ENCODE peak calls at places on chromosomes 12 and 14, in nine cellular contexts. P is thyroid gland, W is sigmoid colon, D is adrenal gland, Y is A549, O is testis, Q is uterus, N is heart left ventricle, A is stomach. J is an unnamed sample.
A peak's percentile ranks its signal among the peaks of the same experiment; 100 is the strongest.

GRCh38 chr12:70507442-70507841 is 129.8 kb downstream of the PTPRB start:
- DNase-seq in O (no peak), A (no peak), D (no peak), N (no peak), Y (no peak), Q (no peak), P (no peak), W (no peak), J (no peak)

GRCh38 chr14:50343424-50343823 is 31.3 kb downstream of the DMAC2L start:
- DNase-seq in P (no peak), W (no peak), N (no peak), O (no peak), Y (no peak), Q (no peak), D (no peak), A (no peak), J (no peak)

GRCh38 chr12:20188930-20189653 is 179.2 kb upstream of the PDE3A start:
- DNase-seq in P (no peak), O (no peak), D (no peak), W (no peak), N (no peak), Y (no peak), A (no peak), Q (no peak), J (no peak)

GRCh38 chr14:33369972-33370371 is 431.3 kb downstream of the NPAS3 start:
- DNase-seq in N (no peak), P (no peak), D (no peak), Y (no peak), Q (no peak), A (no peak), W (no peak), O (no peak), J (no peak)

GRCh38 chr14:24875203-24875840 is 174.6 kb downstream of the STXBP6 start:
- DNase-seq in Y (no peak), N (no peak), Q (no peak), P (no peak), O (no peak), D (no peak), W (no peak), A (no peak), J (no peak)

GRCh38 chr12:111056618-111057521 is 136.5 kb upstream of the MYL2 start:
- DNase-seq in Y (no peak), P (no peak), Q (no peak), A (no peak), W (peak; percentile 37), O (no peak), N (no peak), D (peak; percentile 46), J (peak; percentile 91)

GRCh38 chr12:39329015-39329414 is 113.9 kb downstream of the KIF21A start:
- DNase-seq in A (no peak), O (no peak), W (no peak), N (no peak), P (no peak), D (no peak), Y (no peak), Q (no peak), J (no peak)

GRCh38 chr12:123660328-123660727 is 10.6 kb upstream of the TCTN2 start:
- DNase-seq in N (no peak), O (no peak), P (no peak), A (no peak), W (no peak), Q (no peak), Y (peak; percentile 67), D (no peak), J (no peak)

GRCh38 chr14:71629765-71630502 is 302.3 kb upstream of the RGS6 start:
- DNase-seq in D (no peak), Y (no peak), A (no peak), O (no peak), P (no peak), N (no peak), Q (no peak), W (no peak), J (no peak)

DNA sequence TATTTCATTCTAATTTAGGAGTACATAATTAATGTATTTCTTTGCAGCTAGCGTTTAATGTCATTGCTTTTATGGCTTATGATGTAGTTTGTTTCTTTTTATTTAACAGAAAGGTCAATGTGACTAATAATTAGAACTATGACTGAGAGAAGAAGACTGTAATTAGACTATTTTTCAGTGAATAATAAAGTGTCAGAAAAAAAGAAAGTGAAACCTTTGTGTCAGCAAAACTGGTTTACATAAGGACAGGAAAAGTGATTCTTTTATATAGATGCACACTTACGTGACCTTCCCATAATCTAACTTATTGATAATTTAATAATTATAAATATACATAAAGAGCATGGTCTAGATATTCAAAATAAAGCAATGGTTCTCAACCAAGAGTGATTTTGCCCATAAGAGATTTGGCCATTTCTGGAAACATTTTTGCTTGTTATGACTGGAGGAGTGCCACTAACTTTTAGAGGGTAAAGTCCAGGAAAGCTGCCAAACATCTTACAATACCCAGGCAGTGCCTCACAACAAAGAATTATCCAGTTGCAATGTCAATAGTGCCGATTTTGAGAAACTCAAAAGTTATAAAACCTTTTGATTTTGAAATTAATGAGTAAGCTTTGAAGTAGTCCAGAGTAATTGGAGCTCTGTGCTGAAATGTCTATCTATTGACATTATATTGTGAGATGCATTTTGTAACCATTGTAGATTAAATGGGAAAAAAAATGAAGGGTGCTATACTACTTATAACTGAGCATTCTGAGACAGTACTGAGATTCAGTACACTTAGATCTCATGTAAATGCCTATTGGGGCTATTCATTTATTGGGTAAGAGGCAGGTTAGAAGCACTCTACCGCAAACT is 227.1 kb downstream of the C12orf50 start:
- DNase-seq in Y (no peak), A (no peak), N (no peak), W (no peak), D (no peak), O (no peak), P (peak; percentile 17), Q (no peak), J (no peak)
- H3K4me3 ChIP-seq in Y (peak overlapping the region; percentile 30), A (no peak overlapping the region), N (no peak overlapping the region), W (no peak overlapping the region), D (no peak overlapping the region), O (no peak overlapping the region), P (no peak overlapping the region), Q (no peak overlapping the region), J (no peak overlapping the region)

GRCh38 chr12:114858388-114859146 is 174.6 kb upstream of the TBX3 start:
- DNase-seq in Y (peak; percentile 28), O (no peak), W (no peak), D (no peak), P (no peak), A (no peak), N (no peak), Q (no peak), J (no peak)
- TF ChIP-seq CTCF in Y (no peak), O (no peak), W (no peak), D (peak; percentile 22), P (peak; percentile 11), A (no peak), N (no peak), Q (no peak), J (no peak)

GRCh38 chr14:92531151-92531873 is 17.7 kb downstream of the RIN3 start:
- DNase-seq in O (no peak), P (peak; percentile 13), N (no peak), A (no peak), W (peak; percentile 63), Q (no peak), D (no peak), Y (no peak), J (peak; percentile 85)
- TF ChIP-seq POLR2A in O (no peak), P (no peak), N (no peak), A (no peak), W (no peak), Q (no peak), D (no peak), Y (no peak), J (peak; percentile 40)

DNA sequence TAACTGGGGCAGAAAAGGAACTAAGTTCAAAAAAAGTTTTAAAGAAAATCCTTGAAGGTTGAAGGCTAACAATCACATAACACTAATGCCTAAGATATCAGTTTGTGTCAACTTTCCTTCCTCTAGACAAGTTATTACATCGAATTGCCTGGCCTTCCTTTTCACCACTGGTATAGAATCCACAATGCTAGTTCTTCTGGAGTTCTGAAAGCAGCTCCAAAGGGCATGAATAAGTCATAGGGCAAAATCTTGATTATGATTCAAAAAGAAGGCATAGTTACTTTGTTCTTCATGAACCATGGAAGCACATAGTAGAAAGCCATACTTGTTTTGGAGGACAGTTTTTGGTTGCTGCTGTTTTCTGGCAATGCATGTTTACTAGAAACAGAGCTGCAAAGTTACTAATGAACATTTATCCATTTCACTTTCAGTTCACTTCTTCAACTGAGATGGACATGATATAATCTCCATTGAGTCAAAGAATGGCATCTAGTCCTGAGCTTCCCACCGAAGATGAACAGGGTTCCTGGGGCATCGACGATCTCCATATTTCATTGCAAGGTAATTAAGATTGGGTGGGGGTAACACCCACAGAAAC is 56.0 kb downstream of the SYNE2 start:
- DNase-seq in O (no peak), D (no peak), Y (no peak), P (no peak), A (no peak), W (no peak), N (no peak), Q (no peak), J (no peak)
- H3K4me3 ChIP-seq in O (no peak overlapping the region), D (no peak overlapping the region), Y (peak overlapping the region; percentile 14), P (no peak overlapping the region), A (peak overlapping the region; percentile 7), W (peak overlapping the region; percentile 12), N (no peak overlapping the region), Q (no peak overlapping the region), J (no peak overlapping the region)

GRCh38 chr14:69350892-69351291 is 47.2 kb downstream of the ERH start:
- DNase-seq in D (no peak), A (no peak), P (no peak), O (no peak), N (no peak), W (no peak), Q (no peak), Y (no peak), J (no peak)
- TF ChIP-seq CTCF in D (no peak), A (no peak), P (no peak), O (no peak), N (no peak), W (no peak), Q (no peak), Y (no peak), J (no peak)

DNA sequence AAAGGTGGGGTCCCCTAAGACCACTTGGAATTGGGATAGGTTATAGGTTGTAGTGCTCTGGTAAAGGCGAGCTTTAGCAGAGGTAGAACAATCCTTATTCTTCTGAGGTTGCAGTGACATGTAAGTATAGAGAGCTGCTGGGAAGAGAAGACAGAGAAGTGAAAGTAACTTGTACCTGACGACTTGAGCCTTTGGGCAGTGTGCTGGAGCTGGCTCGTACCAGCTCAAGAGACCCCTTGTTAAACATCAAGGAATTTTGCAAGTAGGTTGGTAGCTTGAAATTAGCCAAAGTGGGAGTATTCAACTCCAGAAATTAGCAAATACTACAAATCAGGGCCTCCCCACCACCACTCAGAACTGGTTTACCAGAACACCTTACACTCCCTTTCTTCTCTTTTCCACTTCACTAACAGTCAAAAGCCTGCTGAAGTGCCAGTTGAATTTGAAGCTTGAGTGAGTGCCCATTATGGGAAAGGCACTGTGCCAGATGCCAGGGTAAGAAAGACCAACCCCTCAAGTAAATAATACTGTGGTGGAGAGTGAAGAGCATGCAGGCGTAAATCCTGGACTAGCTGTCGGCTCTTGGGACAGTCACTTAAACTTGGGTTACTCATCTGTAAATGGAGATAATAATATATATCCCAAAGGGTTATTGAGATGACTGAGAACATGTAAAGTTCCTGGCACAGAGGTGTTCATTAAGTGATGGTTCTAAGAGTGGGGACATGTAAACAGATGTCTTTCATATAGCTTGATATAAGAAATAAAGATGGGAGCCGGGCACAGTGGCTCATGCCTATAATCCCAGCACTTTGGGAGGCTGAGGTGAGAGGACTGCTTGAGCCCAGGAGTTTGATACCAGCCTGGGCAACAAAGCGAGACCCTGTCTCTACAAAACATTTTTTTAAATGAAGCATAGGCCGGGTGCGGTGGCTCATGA is 27.1 kb upstream of the EID3 start:
- DNase-seq in Y (no peak), O (no peak), Q (no peak), P (peak; percentile 91), W (no peak), D (no peak), A (no peak), N (no peak), J (peak; percentile 37)
- TF ChIP-seq POLR2A in Y (no peak), O (no peak), Q (no peak), P (peak; percentile 8), W (no peak), D (no peak), A (no peak), N (no peak), J (no peak)